ENCODE peak calls at places on chromosomes 12 and 14, in four cellular contexts. R, Z, Y and V are unnamed samples.

GRCh38 chr14:68140111-68140741 is 320.6 kb downstream of the RAD51B start:
- DNase-seq in Y (peak; percentile 99), Z (no peak), R (no peak), V (no peak)

GRCh38 chr12:2666411-2666810 is 128.4 kb upstream of the FKBP4 start:
- DNase-seq in R (no peak), Z (no peak), Y (no peak), V (no peak)

GRCh38 chr12:9256341-9256740 is 48.1 kb upstream of the PZP start:
- DNase-seq in Y (no peak), R (no peak), Z (no peak), V (no peak)

GRCh38 chr12:93616584-93617101 is 44.2 kb downstream of the SOCS2 start:
- DNase-seq in R (no peak), Z (no peak), Y (peak; percentile 98), V (no peak)

GRCh38 chr12:72313757-72314270 is 41.6 kb downstream of the TRHDE start:
- DNase-seq in Z (no peak), Y (no peak), R (no peak), V (no peak)

GRCh38 chr12:43551971-43552559 is at the start of gene ADAMTS20:
- DNase-seq in R (no peak), Z (no peak), Y (peak; percentile 18), V (no peak)

GRCh38 chr14:50541159-50541567 is 8.8 kb upstream of the MAP4K5 start:
- DNase-seq in Y (no peak), Z (no peak), R (no peak), V (no peak)

GRCh38 chr14:105528859-105529505 is 2.6 kb downstream of the TMEM121 start:
- DNase-seq in Z (no peak), Y (no peak), R (peak; percentile 46), V (no peak)

GRCh38 chr14:93994919-93995682 is 2.0 kb upstream of the CCDC197 start:
- DNase-seq in R (no peak), Y (peak; percentile 95), Z (no peak), V (no peak)

GRCh38 chr14:77097006-77097688 is 911 bp upstream of the CIPC start:
- DNase-seq in Z (no peak), R (no peak), Y (no peak), V (no peak)

GRCh38 chr12:12721251-12721689 is 4.1 kb downstream of the CDKN1B start:
- DNase-seq in R (no peak), Y (no peak), Z (peak; percentile 32), V (no peak)

GRCh38 chr12:101200145-101200544 is 9.9 kb downstream of the SLC5A8 start:
- DNase-seq in Y (no peak), R (no peak), Z (no peak), V (no peak)

GRCh38 chr14:59374048-59374447 is 91.1 kb downstream of the GPR135 start:
- DNase-seq in Y (no peak), Z (no peak), R (no peak), V (no peak)

GRCh38 chr12:120445911-120446909 is at the start of the genes GATC and TRIAP1:
- DNase-seq in R (peak; percentile 89), Y (peak; percentile 84), Z (peak; percentile 87), V (peak; percentile 91)

DNA sequence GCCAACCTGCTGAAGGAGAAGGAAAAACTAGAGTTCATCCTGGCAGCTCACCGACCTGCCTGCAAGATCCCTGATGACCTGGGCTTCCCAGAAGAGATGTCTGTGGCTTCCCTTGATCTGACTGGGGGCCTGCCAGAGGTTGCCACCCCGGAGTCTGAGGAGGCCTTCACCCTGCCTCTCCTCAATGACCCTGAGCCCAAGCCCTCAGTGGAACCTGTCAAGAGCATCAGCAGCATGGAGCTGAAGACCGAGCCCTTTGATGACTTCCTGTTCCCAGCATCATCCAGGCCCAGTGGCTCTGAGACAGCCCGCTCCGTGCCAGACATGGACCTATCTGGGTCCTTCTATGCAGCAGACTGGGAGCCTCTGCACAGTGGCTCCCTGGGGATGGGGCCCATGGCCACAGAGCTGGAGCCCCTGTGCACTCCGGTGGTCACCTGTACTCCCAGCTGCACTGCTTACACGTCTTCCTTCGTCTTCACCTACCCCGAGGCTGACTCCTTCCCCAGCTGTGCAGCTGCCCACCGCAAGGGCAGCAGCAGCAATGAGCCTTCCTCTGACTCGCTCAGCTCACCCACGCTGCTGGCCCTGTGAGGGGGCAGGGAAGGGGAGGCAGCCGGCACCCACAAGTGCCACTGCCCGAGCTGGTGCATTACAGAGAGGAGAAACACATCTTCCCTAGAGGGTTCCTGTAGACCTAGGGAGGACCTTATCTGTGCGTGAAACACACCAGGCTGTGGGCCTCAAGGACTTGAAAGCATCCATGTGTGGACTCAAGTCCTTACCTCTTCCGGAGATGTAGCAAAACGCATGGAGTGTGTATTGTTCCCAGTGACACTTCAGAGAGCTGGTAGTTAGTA is 2.4 kb downstream of the FOS start:
- DNase-seq in R (peak; percentile 51), Z (peak; percentile 33), Y (peak; percentile 14), V (peak; percentile 51)
- TF ChIP-seq CTCF in R (no peak), Z (no peak), Y (no peak), V (no peak)

GRCh38 chr12:54404061-54405004 is 14.7 kb downstream of the ITGA5 start:
- DNase-seq in R (no peak), Z (peak; percentile 74), Y (no peak), V (peak; percentile 60)
- TF ChIP-seq CTCF in R (peak; percentile 92), Z (peak; percentile 100), Y (peak; percentile 91), V (peak; percentile 99)

DNA sequence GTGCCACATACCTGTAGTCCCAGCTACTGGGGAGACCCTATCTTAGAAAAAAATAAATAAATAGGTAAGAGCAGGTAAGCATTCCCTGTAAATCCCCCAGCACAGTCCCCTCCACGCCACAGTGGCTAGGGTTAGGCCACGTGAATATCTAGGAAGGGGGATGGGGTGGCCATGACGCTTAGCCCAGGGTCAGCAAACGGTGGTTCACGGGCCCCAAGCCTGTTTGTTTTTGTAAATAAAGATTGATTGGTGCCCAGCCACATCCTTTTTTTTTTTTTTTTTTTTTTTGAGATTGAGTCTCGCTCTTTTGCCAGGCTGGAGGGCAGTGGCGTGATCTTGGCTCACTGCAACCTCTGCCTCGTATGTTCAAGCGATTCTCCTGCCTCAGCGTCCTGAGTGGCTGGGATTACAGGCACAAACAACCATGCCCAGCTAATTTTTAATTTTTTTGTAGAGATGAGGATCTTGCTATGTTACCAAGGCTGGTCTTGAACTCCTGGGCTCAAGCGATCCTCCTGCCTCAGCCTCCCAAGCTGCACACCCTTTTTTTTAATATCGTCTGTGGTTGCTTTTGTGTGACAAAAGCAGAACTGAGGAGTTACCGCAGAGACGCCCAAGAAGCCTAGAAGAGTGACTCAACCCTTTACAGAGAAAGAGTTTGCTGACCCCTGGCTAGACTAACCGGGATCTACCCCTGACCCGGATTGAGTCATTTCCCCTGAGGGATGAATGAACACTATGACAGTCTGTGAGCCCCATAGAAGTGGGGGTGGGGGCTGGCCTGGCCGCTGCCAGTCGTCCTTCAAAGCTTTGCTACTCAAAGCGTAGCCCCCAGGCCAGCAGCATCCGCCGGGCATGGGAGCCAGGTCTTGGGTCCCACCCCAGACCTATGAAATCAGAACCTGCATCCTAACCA is 113.7 kb upstream of the NCOR2 start:
- DNase-seq in Y (peak; percentile 97), R (peak; percentile 85), Z (no peak), V (no peak)
- TF ChIP-seq CTCF in Y (peak; percentile 61), R (peak; percentile 20), Z (no peak), V (no peak)

DNA sequence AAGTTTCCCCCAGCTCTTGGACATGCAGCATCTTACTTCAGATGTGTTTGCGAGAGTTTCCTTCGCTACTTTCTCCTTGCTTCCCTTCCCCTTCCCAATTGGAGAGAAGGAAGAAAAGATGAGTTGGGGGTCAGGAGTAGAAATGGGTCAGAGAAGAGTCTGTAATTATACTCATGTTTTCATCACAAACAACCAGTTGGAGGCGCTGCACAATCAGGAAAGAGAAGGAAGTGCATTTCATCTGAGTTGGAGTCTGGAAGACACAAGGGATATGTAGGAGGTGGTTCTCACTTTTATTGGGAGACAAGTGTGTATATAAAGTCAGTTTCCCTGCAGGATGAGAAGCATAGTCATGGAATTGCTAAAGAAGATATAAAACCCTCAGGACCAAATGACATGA is 31.3 kb upstream of the VSX2 start:
- DNase-seq in R (no peak), Y (peak; percentile 3), Z (no peak), V (no peak)
- TF ChIP-seq CTCF in R (no peak), Y (peak; percentile 19), Z (no peak), V (no peak)